ENCODE peak calls at places on chromosomes 3 and 15, in seven cellular contexts. One of them, this sample, is unnamed.
A peak's percentile ranks its signal among the peaks of the same experiment; 100 is the strongest.

GRCh38 chr15:92803852-92804609 is 96.1 kb upstream of the CHD2 start:
- DNase-seq in upper lobe of left lung: no peak
- DNase-seq in K562: peak; percentile 86
- DNase-seq in transverse colon: peak; percentile 79
- DNase-seq in sigmoid colon: peak; percentile 92
- DNase-seq in suprapubic skin: peak; percentile 93
- DNase-seq in SK-N-SH: no peak
- DNase-seq in this sample: peak; percentile 94

GRCh38 chr15:83549563-83549962 is 102.4 kb downstream of the SH3GL3 start:
- DNase-seq in upper lobe of left lung: no peak
- DNase-seq in K562: no peak
- DNase-seq in transverse colon: no peak
- DNase-seq in sigmoid colon: no peak
- DNase-seq in suprapubic skin: no peak
- DNase-seq in SK-N-SH: no peak
- DNase-seq in this sample: no peak

GRCh38 chr15:36325206-36325605 is 254.2 kb upstream of the CDIN1 start:
- DNase-seq in upper lobe of left lung: no peak
- DNase-seq in K562: no peak
- DNase-seq in transverse colon: no peak
- DNase-seq in sigmoid colon: no peak
- DNase-seq in suprapubic skin: no peak
- DNase-seq in SK-N-SH: no peak
- DNase-seq in this sample: no peak

GRCh38 chr3:107710851-107711250 is 188.1 kb downstream of the BBX start:
- DNase-seq in upper lobe of left lung: no peak
- DNase-seq in K562: peak; percentile 11
- DNase-seq in transverse colon: no peak
- DNase-seq in sigmoid colon: peak; percentile 69
- DNase-seq in suprapubic skin: no peak
- DNase-seq in SK-N-SH: no peak
- DNase-seq in this sample: no peak

GRCh38 chr3:47365213-47366153 is 15.3 kb upstream of the PTPN23 start:
- DNase-seq in upper lobe of left lung: no peak
- DNase-seq in K562: no peak
- DNase-seq in transverse colon: no peak
- DNase-seq in sigmoid colon: peak; percentile 48
- DNase-seq in suprapubic skin: no peak
- DNase-seq in SK-N-SH: no peak
- DNase-seq in this sample: no peak

GRCh38 chr3:188006726-188007393 is 147.1 kb upstream of the LPP start:
- DNase-seq in upper lobe of left lung: peak; percentile 8
- DNase-seq in K562: no peak
- DNase-seq in transverse colon: no peak
- DNase-seq in sigmoid colon: no peak
- DNase-seq in suprapubic skin: no peak
- DNase-seq in SK-N-SH: no peak
- DNase-seq in this sample: no peak

GRCh38 chr15:90822204-90822955 is 46.0 kb upstream of the FURIN start:
- DNase-seq in upper lobe of left lung: no peak
- DNase-seq in K562: no peak
- DNase-seq in transverse colon: no peak
- DNase-seq in sigmoid colon: peak; percentile 25
- DNase-seq in suprapubic skin: peak; percentile 22
- DNase-seq in SK-N-SH: no peak
- DNase-seq in this sample: no peak

GRCh38 chr3:30658328-30659052 is 52.1 kb downstream of the TGFBR2 start:
- DNase-seq in upper lobe of left lung: no peak
- DNase-seq in K562: no peak
- DNase-seq in transverse colon: no peak
- DNase-seq in sigmoid colon: no peak
- DNase-seq in suprapubic skin: no peak
- DNase-seq in SK-N-SH: no peak
- DNase-seq in this sample: no peak

GRCh38 chr15:36612063-36612788 is 32.8 kb downstream of the CDIN1 start:
- DNase-seq in upper lobe of left lung: no peak
- DNase-seq in K562: no peak
- DNase-seq in transverse colon: no peak
- DNase-seq in sigmoid colon: no peak
- DNase-seq in suprapubic skin: no peak
- DNase-seq in SK-N-SH: no peak
- DNase-seq in this sample: no peak

GRCh38 chr3:115513411-115513800 is 109.9 kb upstream of the GAP43 start:
- DNase-seq in upper lobe of left lung: no peak
- DNase-seq in K562: no peak
- DNase-seq in transverse colon: no peak
- DNase-seq in sigmoid colon: no peak
- DNase-seq in suprapubic skin: no peak
- DNase-seq in SK-N-SH: no peak
- DNase-seq in this sample: no peak

GRCh38 chr3:64088408-64089136 is 65.3 kb upstream of the PSMD6 start:
- DNase-seq in upper lobe of left lung: no peak
- DNase-seq in K562: no peak
- DNase-seq in transverse colon: no peak
- DNase-seq in sigmoid colon: no peak
- DNase-seq in suprapubic skin: no peak
- DNase-seq in SK-N-SH: no peak
- DNase-seq in this sample: no peak

GRCh38 chr3:32405155-32405554 is 13.5 kb downstream of the CMTM7 start:
- DNase-seq in upper lobe of left lung: no peak
- DNase-seq in K562: no peak
- DNase-seq in transverse colon: no peak
- DNase-seq in sigmoid colon: no peak
- DNase-seq in suprapubic skin: no peak
- DNase-seq in SK-N-SH: no peak
- DNase-seq in this sample: no peak

GRCh38 chr15:62792960-62793758 is 249.4 kb upstream of the TPM1 start:
- DNase-seq in upper lobe of left lung: no peak
- DNase-seq in K562: no peak
- DNase-seq in transverse colon: no peak
- DNase-seq in sigmoid colon: no peak
- DNase-seq in suprapubic skin: no peak
- DNase-seq in SK-N-SH: peak; percentile 32
- DNase-seq in this sample: no peak

GRCh38 chr15:53831907-53832793 is 72.7 kb upstream of the WDR72 start:
- DNase-seq in upper lobe of left lung: no peak
- DNase-seq in K562: no peak
- DNase-seq in transverse colon: no peak
- DNase-seq in sigmoid colon: no peak
- DNase-seq in suprapubic skin: no peak
- DNase-seq in SK-N-SH: no peak
- DNase-seq in this sample: no peak

GRCh38 chr3:183591881-183592521 is 36.5 kb upstream of the KLHL6 start:
- DNase-seq in upper lobe of left lung: no peak
- DNase-seq in K562: no peak
- DNase-seq in transverse colon: no peak
- DNase-seq in sigmoid colon: no peak
- DNase-seq in suprapubic skin: no peak
- DNase-seq in SK-N-SH: no peak
- DNase-seq in this sample: no peak

GRCh38 chr3:20054549-20054987 is 14.3 kb downstream of the KAT2B start:
- DNase-seq in upper lobe of left lung: no peak
- DNase-seq in K562: no peak
- DNase-seq in transverse colon: peak; percentile 64
- DNase-seq in sigmoid colon: peak; percentile 69
- DNase-seq in suprapubic skin: peak; percentile 71
- DNase-seq in SK-N-SH: peak; percentile 16
- DNase-seq in this sample: no peak

GRCh38 chr15:76190767-76191538 is 120.3 kb downstream of the ETFA start:
- DNase-seq in upper lobe of left lung: peak; percentile 92
- DNase-seq in K562: peak; percentile 88
- DNase-seq in transverse colon: peak; percentile 84
- DNase-seq in sigmoid colon: peak; percentile 89
- DNase-seq in suprapubic skin: peak; percentile 86
- DNase-seq in SK-N-SH: peak; percentile 93
- DNase-seq in this sample: peak; percentile 93
- TF ChIP-seq POLR2AphosphoS5 in upper lobe of left lung: no peak
- TF ChIP-seq POLR2AphosphoS5 in K562: no peak
- TF ChIP-seq POLR2AphosphoS5 in transverse colon: no peak
- TF ChIP-seq POLR2AphosphoS5 in sigmoid colon: no peak
- TF ChIP-seq POLR2AphosphoS5 in suprapubic skin: no peak
- TF ChIP-seq POLR2AphosphoS5 in SK-N-SH: no peak
- TF ChIP-seq POLR2AphosphoS5 in this sample: no peak

DNA sequence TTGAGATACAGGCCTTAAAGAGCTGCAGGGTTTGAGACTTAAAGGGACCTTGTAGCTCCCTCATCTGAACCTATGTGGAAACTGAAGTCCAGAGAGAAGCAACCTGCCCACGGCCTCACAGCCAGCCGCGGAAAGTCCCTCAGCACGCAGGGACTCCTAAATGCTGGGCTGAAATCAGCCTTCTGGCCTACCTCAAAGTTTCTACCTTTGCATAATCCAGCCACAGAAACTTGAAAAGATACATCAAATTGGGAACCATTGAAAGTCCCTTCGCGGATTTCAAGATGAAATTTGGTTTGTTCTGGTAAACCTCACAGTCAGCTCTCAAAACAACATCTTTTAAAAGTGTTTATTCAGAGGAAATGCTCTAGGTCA is 171.5 kb downstream of the ADAMTS17 start:
- DNase-seq in upper lobe of left lung: no peak
- DNase-seq in K562: no peak
- DNase-seq in transverse colon: no peak
- DNase-seq in sigmoid colon: no peak
- DNase-seq in suprapubic skin: no peak
- DNase-seq in SK-N-SH: no peak
- DNase-seq in this sample: no peak
- TF ChIP-seq EP300 in upper lobe of left lung: no peak
- TF ChIP-seq EP300 in K562: no peak
- TF ChIP-seq EP300 in transverse colon: no peak
- TF ChIP-seq EP300 in sigmoid colon: no peak
- TF ChIP-seq EP300 in suprapubic skin: no peak
- TF ChIP-seq EP300 in SK-N-SH: no peak
- TF ChIP-seq EP300 in this sample: no peak

DNA sequence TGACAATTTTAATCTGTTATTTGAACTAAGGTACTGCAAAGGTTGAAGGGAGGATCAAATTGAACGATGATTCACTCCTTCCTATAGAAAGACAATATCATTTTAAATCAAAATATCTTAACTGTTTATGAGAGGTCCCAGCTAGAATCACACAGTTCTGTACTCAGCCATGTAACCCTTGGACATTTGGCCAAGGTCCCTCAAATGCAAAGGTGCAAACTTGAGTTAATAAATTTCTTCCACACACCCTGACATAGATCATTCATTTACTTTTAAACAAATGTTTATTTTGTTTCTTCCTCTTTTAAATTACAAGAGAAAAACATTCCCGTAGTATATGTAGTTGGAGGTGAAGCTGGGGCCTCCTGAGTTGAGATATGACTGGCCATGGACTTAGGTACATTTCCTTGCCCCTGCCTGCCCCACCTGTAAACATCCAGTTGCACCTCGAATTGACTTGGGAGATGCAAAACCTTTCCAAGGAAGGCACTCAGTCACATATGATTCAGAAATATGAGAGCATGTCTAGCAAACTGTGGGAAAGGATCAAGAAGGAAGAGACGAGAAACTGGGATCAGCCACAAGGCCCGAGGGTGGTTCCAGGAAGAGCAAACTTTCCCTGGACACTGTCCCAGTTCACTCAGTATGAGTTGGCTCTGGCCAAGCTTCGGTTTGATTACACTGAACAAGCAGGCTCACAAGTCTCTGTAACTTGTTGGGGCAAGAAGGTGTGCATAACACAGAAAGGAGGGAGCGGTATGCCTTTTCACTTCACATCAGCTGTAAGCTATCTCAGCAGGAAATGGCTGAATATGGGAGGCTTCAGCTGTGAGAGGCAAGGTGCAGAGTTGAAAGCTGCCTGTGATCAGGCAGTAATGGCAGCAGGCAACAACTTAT is 6.7 kb downstream of the TNFSF10 start:
- DNase-seq in upper lobe of left lung: no peak
- DNase-seq in K562: no peak
- DNase-seq in transverse colon: peak; percentile 75
- DNase-seq in sigmoid colon: peak; percentile 80
- DNase-seq in suprapubic skin: peak; percentile 73
- DNase-seq in SK-N-SH: no peak
- DNase-seq in this sample: no peak
- H3K4me3 ChIP-seq in upper lobe of left lung: peak overlapping the region; percentile 14
- H3K4me3 ChIP-seq in K562: no peak overlapping the region
- H3K4me3 ChIP-seq in transverse colon: no peak overlapping the region
- H3K4me3 ChIP-seq in sigmoid colon: no peak overlapping the region
- H3K4me3 ChIP-seq in suprapubic skin: no peak overlapping the region
- H3K4me3 ChIP-seq in SK-N-SH: no peak overlapping the region
- H3K4me3 ChIP-seq in this sample: no peak overlapping the region

GRCh38 chr3:1766384-1766783 is 332.3 kb upstream of the CNTN4 start:
- DNase-seq in upper lobe of left lung: no peak
- DNase-seq in K562: no peak
- DNase-seq in transverse colon: no peak
- DNase-seq in sigmoid colon: no peak
- DNase-seq in suprapubic skin: no peak
- DNase-seq in SK-N-SH: no peak
- DNase-seq in this sample: no peak
- TF ChIP-seq POLR2AphosphoS5 in upper lobe of left lung: no peak
- TF ChIP-seq POLR2AphosphoS5 in K562: no peak
- TF ChIP-seq POLR2AphosphoS5 in transverse colon: no peak
- TF ChIP-seq POLR2AphosphoS5 in sigmoid colon: no peak
- TF ChIP-seq POLR2AphosphoS5 in suprapubic skin: no peak
- TF ChIP-seq POLR2AphosphoS5 in SK-N-SH: no peak
- TF ChIP-seq POLR2AphosphoS5 in this sample: no peak

DNA sequence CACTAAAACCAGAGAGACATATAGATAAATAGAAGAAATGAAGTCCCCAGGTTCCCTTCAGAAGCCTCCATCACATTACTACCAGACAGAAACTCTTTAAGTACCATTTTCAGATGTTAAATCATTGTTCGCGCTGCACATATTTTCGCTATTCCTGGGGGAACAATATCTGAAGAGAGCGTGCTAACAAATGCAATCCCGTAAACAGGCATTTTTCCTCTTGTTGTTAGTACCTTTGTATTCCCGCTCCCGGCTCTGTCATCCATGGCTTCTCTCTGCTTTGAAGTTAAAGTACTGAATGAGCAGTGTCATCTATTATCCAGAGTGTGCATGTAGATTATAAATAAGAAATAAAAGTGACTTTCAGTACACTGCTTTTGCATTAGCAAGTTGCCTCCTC is 412.3 kb downstream of the FOXP1 start:
- DNase-seq in upper lobe of left lung: no peak
- DNase-seq in K562: no peak
- DNase-seq in transverse colon: no peak
- DNase-seq in sigmoid colon: no peak
- DNase-seq in suprapubic skin: no peak
- DNase-seq in SK-N-SH: no peak
- DNase-seq in this sample: no peak
- TF ChIP-seq EP300 in upper lobe of left lung: no peak
- TF ChIP-seq EP300 in K562: no peak
- TF ChIP-seq EP300 in transverse colon: no peak
- TF ChIP-seq EP300 in sigmoid colon: no peak
- TF ChIP-seq EP300 in suprapubic skin: no peak
- TF ChIP-seq EP300 in SK-N-SH: no peak
- TF ChIP-seq EP300 in this sample: no peak